ENCODE peak calls at places on chromosome 22, in four cellular contexts. G, D, L and T are unnamed samples.
A peak's percentile ranks its signal among the peaks of the same experiment; 100 is the strongest.

GRCh38 chr22:46663436-46664100 is 43.4 kb downstream of the GRAMD4 start:
- DNase-seq in G (no peak), D (no peak), L (no peak), T (no peak)

GRCh38 chr22:38700271-38700788 is 413 bp downstream of the JOSD1 start:
- DNase-seq in G (peak; percentile 79), D (no peak), L (no peak), T (peak; percentile 32)

GRCh38 chr22:19797631-19798319 is 37.2 kb downstream of the TBX1 start:
- DNase-seq in G (no peak), D (no peak), L (no peak), T (no peak)

GRCh38 chr22:30426395-30427353 is 1.1 kb downstream of the MTFP1 start:
- DNase-seq in G (peak; percentile 81), D (peak; percentile 43), L (peak; percentile 75), T (peak; percentile 75)

GRCh38 chr22:30250713-30251267 is 4.2 kb upstream of the LIF start:
- DNase-seq in G (no peak), D (no peak), L (peak; percentile 35), T (peak; percentile 94)

GRCh38 chr22:18076060-18076497 is 1.7 kb upstream of the PEX26 start:
- DNase-seq in G (peak; percentile 62), D (peak; percentile 75), L (peak; percentile 48), T (no peak)

GRCh38 chr22:36417281-36417686 is 29.5 kb upstream of the MYH9 start:
- DNase-seq in G (no peak), D (no peak), L (no peak), T (no peak)

GRCh38 chr22:46453006-46453828 is 84.2 kb downstream of the CELSR1 start:
- DNase-seq in G (no peak), D (no peak), L (no peak), T (no peak)

GRCh38 chr22:50092342-50092741 is 2.5 kb downstream of the MOV10L1 start:
- DNase-seq in G (no peak), D (no peak), L (no peak), T (no peak)

GRCh38 chr22:35315141-35315854 is 15.6 kb downstream of the TOM1 start:
- DNase-seq in G (peak; percentile 74), D (no peak), L (no peak), T (no peak)

GRCh38 chr22:50271011-50271394 is 823 bp upstream of the MAPK11 start:
- DNase-seq in G (no peak), D (no peak), L (no peak), T (no peak)

GRCh38 chr22:27461470-27461869 is 340.1 kb downstream of the MN1 start:
- DNase-seq in G (no peak), D (no peak), L (no peak), T (peak; percentile 53)

GRCh38 chr22:46673205-46673604 is 53.0 kb downstream of the GRAMD4 start:
- DNase-seq in G (no peak), D (no peak), L (no peak), T (no peak)

GRCh38 chr22:26624788-26625187 is 3.0 kb downstream of the CRYBA4 start:
- DNase-seq in G (no peak), D (no peak), L (no peak), T (no peak)

GRCh38 chr22:29310863-29311339 is 4.5 kb downstream of the GAS2L1 start:
- DNase-seq in G (peak; percentile 95), D (peak; percentile 5), L (peak; percentile 68), T (peak; percentile 93)

GRCh38 chr22:29397791-29398190 is 9.4 kb upstream of the AP1B1 start:
- DNase-seq in G (no peak), D (no peak), L (no peak), T (no peak)

GRCh38 chr22:18970180-18970947 is 34.3 kb upstream of the PRODH start:
- DNase-seq in G (no peak), D (peak; percentile 7), L (no peak), T (peak; percentile 44)

GRCh38 chr22:26792522-26792921 is 135.1 kb downstream of the MIAT start:
- DNase-seq in G (no peak), D (no peak), L (no peak), T (no peak)

GRCh38 chr22:40499187-40499753 is 128.9 kb downstream of the SGSM3 start:
- DNase-seq in G (peak; percentile 18), D (no peak), L (no peak), T (no peak)

GRCh38 chr22:19855504-19856409 is 1.1 kb upstream of the GNB1L start:
- DNase-seq in G (peak; percentile 66), D (peak; percentile 82), L (peak; percentile 63), T (no peak)

GRCh38 chr22:46075764-46076531 is 74.4 kb upstream of the PPARA start:
- DNase-seq in G (peak; percentile 18), D (no peak), L (no peak), T (no peak)

GRCh38 chr22:32522237-32522636 is 47.6 kb downstream of the FBXO7 start:
- DNase-seq in G (no peak), D (no peak), L (no peak), T (no peak)

GRCh38 chr22:49138250-49138790 is 689.4 kb downstream of the BRD1 start:
- DNase-seq in G (no peak), D (no peak), L (no peak), T (no peak)

GRCh38 chr22:30486661-30487115 is 14.9 kb upstream of the SEC14L3 start:
- DNase-seq in G (no peak), D (no peak), L (no peak), T (no peak)

GRCh38 chr22:19708323-19709011 is 5.8 kb upstream of the SEPTIN5 start:
- DNase-seq in G (peak; percentile 14), D (no peak), L (no peak), T (no peak)

GRCh38 chr22:19986410-19987341 is 29.9 kb downstream of the ARVCF start:
- DNase-seq in G (peak; percentile 85), D (peak; percentile 51), L (peak; percentile 61), T (peak; percentile 91)

GRCh38 chr22:37343863-37344734 is 61.8 kb downstream of the CYTH4 start:
- DNase-seq in G (no peak), D (no peak), L (no peak), T (no peak)

GRCh38 chr22:17097701-17098100 is 12.9 kb downstream of the IL17RA start:
- DNase-seq in G (no peak), D (no peak), L (no peak), T (no peak)

GRCh38 chr22:17570851-17571631 is 7.7 kb downstream of the SLC25A18 start:
- DNase-seq in G (peak; percentile 90), D (no peak), L (no peak), T (no peak)

GRCh38 chr22:18975434-18976196 is 39.5 kb upstream of the PRODH start:
- DNase-seq in G (no peak), D (no peak), L (no peak), T (no peak)

GRCh38 chr22:44107341-44107740 is 73.4 kb upstream of the PARVG start:
- DNase-seq in G (no peak), D (no peak), L (no peak), T (no peak)

GRCh38 chr22:43818981-43819690 is 7.0 kb upstream of the EFCAB6 start:
- DNase-seq in G (no peak), D (no peak), L (no peak), T (no peak)

GRCh38 chr22:43900206-43900605 is 8.4 kb upstream of the PNPLA5 start:
- DNase-seq in G (no peak), D (no peak), L (no peak), T (no peak)

GRCh38 chr22:24796056-24796455 is 10.0 kb upstream of the SGSM1 start:
- DNase-seq in G (no peak), D (no peak), L (no peak), T (no peak)

GRCh38 chr22:29480512-29481264 is 670 bp downstream of the NEFH start:
- DNase-seq in G (peak; percentile 34), D (no peak), L (no peak), T (no peak)